ENCODE peak calls at places on chromosomes 16 and 17, in four cellular contexts. D is uterus, S is GM12864, O is HepG2. T is an unnamed sample.

GRCh38 chr17:4195306-4195705 is 52.3 kb downstream of the CYB5D2 start:
- DNase-seq in D (no peak), S (no peak), O (no peak), T (no peak)

GRCh38 chr17:64661981-64662773 is at the start of gene SMURF2:
- DNase-seq in D (peak; percentile 73), S (no peak), O (peak; percentile 56), T (no peak)

GRCh38 chr16:85310868-85311585 is 198.8 kb upstream of the CIBAR2 start:
- DNase-seq in D (no peak), S (no peak), O (no peak), T (no peak)

GRCh38 chr16:75203667-75204409 is 3.1 kb downstream of the CTRB2 start:
- DNase-seq in D (no peak), S (no peak), O (no peak), T (no peak)

GRCh38 chr17:4587195-4587594 is 2.9 kb downstream of the SMTNL2 start:
- DNase-seq in D (no peak), S (no peak), O (no peak), T (no peak)

GRCh38 chr17:34241062-34241461 is 14.0 kb upstream of the CCL2 start:
- DNase-seq in D (peak; percentile 69), S (no peak), O (no peak), T (no peak)

GRCh38 chr16:24858219-24859041 is 12.7 kb downstream of the SLC5A11 start:
- DNase-seq in D (peak; percentile 31), S (no peak), O (peak; percentile 72), T (no peak)

GRCh38 chr16:53826658-53827057 is 122.7 kb downstream of the FTO start:
- DNase-seq in D (no peak), S (no peak), O (no peak), T (no peak)

GRCh38 chr16:85149776-85150175 is 37.5 kb upstream of the CIBAR2 start:
- DNase-seq in D (no peak), S (no peak), O (no peak), T (no peak)

GRCh38 chr17:77496401-77496801 is 355.6 kb downstream of the SEC14L1 start:
- DNase-seq in D (no peak), S (no peak), O (no peak), T (no peak)

GRCh38 chr17:969767-970387 is 9.7 kb downstream of the NXN start:
- DNase-seq in D (peak; percentile 43), S (no peak), O (no peak), T (no peak)

GRCh38 chr17:968812-969766 is 10.5 kb downstream of the NXN start:
- DNase-seq in D (no peak), S (no peak), O (no peak), T (no peak)

GRCh38 chr17:973053-973452 is 6.5 kb downstream of the NXN start:
- DNase-seq in D (no peak), S (no peak), O (no peak), T (no peak)

GRCh38 chr17:967122-967521 is 12.5 kb downstream of the NXN start:
- DNase-seq in D (no peak), S (no peak), O (no peak), T (no peak)

GRCh38 chr17:970388-970768 is 9.2 kb downstream of the NXN start:
- DNase-seq in D (no peak), S (no peak), O (no peak), T (no peak)
- H3K4me3 ChIP-seq in D (peak overlapping the region; percentile 13), S (no peak overlapping the region), O (no peak overlapping the region), T (no peak overlapping the region)

GRCh38 chr16:4612474-4612931 is 2.2 kb downstream of the UBALD1 start:
- DNase-seq in D (no peak), S (no peak), O (no peak), T (no peak)
- H3K4me3 ChIP-seq in D (no peak overlapping the region), S (no peak overlapping the region), O (no peak overlapping the region), T (no peak overlapping the region)

GRCh38 chr17:11292491-11292890 is 51.5 kb downstream of the SHISA6 start:
- DNase-seq in D (no peak), S (no peak), O (no peak), T (no peak)
- H3K4me3 ChIP-seq in D (no peak overlapping the region), S (no peak overlapping the region), O (no peak overlapping the region), T (no peak overlapping the region)

DNA sequence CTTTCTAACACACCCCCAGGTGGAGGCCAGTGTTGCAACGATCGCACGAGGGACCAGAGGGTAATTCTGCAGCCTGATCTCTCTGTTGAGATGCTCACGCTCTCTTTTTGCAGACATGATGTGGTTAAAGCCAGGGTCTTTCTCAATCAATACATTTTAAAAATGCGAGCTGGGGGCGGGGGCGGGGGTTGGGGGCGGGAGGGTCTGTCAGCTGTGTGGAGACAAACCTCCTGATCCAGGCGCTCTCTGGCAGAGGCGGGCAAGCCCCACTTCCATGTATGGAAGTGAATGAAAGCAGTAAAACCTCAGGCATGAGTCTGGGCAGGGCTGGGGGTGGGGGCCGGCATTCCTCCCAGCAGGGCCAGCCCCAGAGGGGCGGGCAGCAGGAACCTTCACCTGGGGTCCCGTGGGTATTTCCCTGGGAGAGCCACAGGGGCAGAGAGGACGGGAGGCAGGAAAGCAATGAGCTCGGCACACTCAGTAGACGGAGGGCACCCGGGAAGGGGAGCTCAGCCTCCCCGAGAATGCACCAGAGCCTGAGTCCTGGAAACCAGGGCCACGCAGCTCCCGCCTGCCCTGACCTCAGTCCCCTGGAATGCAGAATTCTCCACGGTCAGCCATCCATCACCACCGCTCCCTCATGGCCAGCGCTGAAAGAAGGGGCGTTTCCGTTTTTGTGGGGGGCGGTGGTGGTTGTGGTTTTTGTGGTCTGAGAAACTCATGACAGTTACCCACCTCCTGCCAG is 28.0 kb downstream of the NXN start:
- DNase-seq in D (peak; percentile 73), S (no peak), O (peak; percentile 78), T (no peak)
- H3K4me3 ChIP-seq in D (no peak overlapping the region), S (no peak overlapping the region), O (no peak overlapping the region), T (no peak overlapping the region)

GRCh38 chr16:72840591-72841381 is 207.1 kb downstream of the ZFHX3 start:
- DNase-seq in D (no peak), S (no peak), O (no peak), T (no peak)
- H3K4me3 ChIP-seq in D (no peak overlapping the region), S (no peak overlapping the region), O (no peak overlapping the region), T (no peak overlapping the region)

T was measured in Panc1.